ENCODE peak calls at places on chromosomes 5 and 9, in five cellular contexts. Z is left cardiac atrium, Q is NCI-H510A treated with DMSO at 0.1 percent for 48 hours, M is right lobe of liver, N is BJ. K is an unnamed sample.

GRCh38 chr5:43036856-43037711 is 3.0 kb downstream of the ANXA2R start:
- DNase-seq in N (no peak), Z (no peak), Q (no peak), M (peak; percentile 45), K (no peak)

GRCh38 chr5:168583742-168584482 is 4.7 kb upstream of the PANK3 start:
- DNase-seq in Q (no peak), M (no peak), Z (no peak), N (no peak), K (no peak)

GRCh38 chr9:95171596-95171995 is 145.9 kb downstream of the FANCC start:
- DNase-seq in Z (no peak), Q (peak; percentile 10), M (no peak), N (no peak), K (no peak)

GRCh38 chr5:157159209-157159751 is 6.8 kb downstream of the GARIN3 start:
- DNase-seq in Q (no peak), M (no peak), Z (no peak), N (no peak), K (no peak)

GRCh38 chr5:177425196-177425800 is 1.2 kb upstream of the GRK6 start:
- DNase-seq in M (no peak), Q (peak; percentile 46), N (no peak), Z (no peak), K (no peak)

GRCh38 chr5:74161171-74161570 is 479.4 kb downstream of the ENC1 start:
- DNase-seq in Z (no peak), Q (no peak), M (no peak), N (no peak), K (no peak)

GRCh38 chr5:39161578-39161977 is 57.8 kb downstream of the FYB1 start:
- DNase-seq in Z (no peak), Q (no peak), N (no peak), M (no peak), K (no peak)

GRCh38 chr5:115968770-115969169 is 6.5 kb downstream of the LVRN start:
- DNase-seq in Q (no peak), N (no peak), Z (no peak), M (no peak), K (no peak)

GRCh38 chr5:180021900-180022299 is 49.7 kb downstream of the RNF130 start:
- DNase-seq in Z (no peak), M (no peak), Q (no peak), N (no peak), K (no peak)

GRCh38 chr5:6194261-6194875 is 184.0 kb downstream of the MED10 start:
- DNase-seq in Z (no peak), Q (no peak), M (no peak), N (no peak), K (no peak)

GRCh38 chr5:81980598-81981260 is 8.9 kb downstream of the ATG10 start:
- DNase-seq in Z (no peak), M (no peak), Q (no peak), N (no peak), K (no peak)

GRCh38 chr5:3157214-3157613 is 405.7 kb upstream of the IRX2 start:
- DNase-seq in N (no peak), Q (no peak), M (no peak), Z (no peak), K (no peak)

K was measured in adrenal gland.